ENCODE peak calls at places on chromosomes 2 and 18, in five cellular contexts. V, Q, Y, Z and O are unnamed samples. For H3K36me3 and H3K4me1, the result is how much of the 10 kb centered on the place peaks cover.

GRCh38 chr2:23363831-23364230 is 21.1 kb upstream of the KLHL29 start:
- DNase-seq in V (no peak), Q (no peak), Y (no peak), Z (no peak), O (no peak)

GRCh38 chr2:85853499-85854165 is 35.2 kb downstream of the ST3GAL5 start:
- DNase-seq in V (no peak), Q (peak), Y (no peak), Z (peak), O (peak)

GRCh38 chr18:29012364-29012763 is 835.4 kb upstream of the CDH2 start:
- DNase-seq in V (no peak), Q (no peak), Y (no peak), Z (no peak), O (no peak)

GRCh38 chr2:19747310-19748072 is 154.3 kb downstream of the TTC32 start:
- DNase-seq in V (no peak), Q (no peak), Y (no peak), Z (no peak), O (no peak)

GRCh38 chr2:23291274-23291673 is 93.7 kb upstream of the KLHL29 start:
- DNase-seq in V (no peak), Q (no peak), Y (no peak), Z (no peak), O (no peak)

GRCh38 chr2:196481323-196481695 is 158.2 kb upstream of the CCDC150 start:
- DNase-seq in V (no peak), Q (no peak), Y (no peak), Z (no peak), O (no peak)

GRCh38 chr2:3956892-3957291 is 253.5 kb downstream of the DCDC2C start:
- DNase-seq in V (no peak), Q (no peak), Y (no peak), Z (no peak), O (no peak)

GRCh38 chr2:176270100-176270750 is 983 bp downstream of the MTX2 start:
- DNase-seq in V (no peak), Q (no peak), Y (no peak), Z (no peak), O (no peak)

GRCh38 chr2:118738524-118739308 is 108.7 kb downstream of the EN1 start:
- DNase-seq in V (no peak), Q (no peak), Y (no peak), Z (peak), O (no peak)

GRCh38 chr2:136008205-136008865 is 22.9 kb upstream of the DARS1 start:
- DNase-seq in V (peak), Q (peak), Y (no peak), Z (no peak), O (peak)

GRCh38 chr18:45658756-45659155 is 43.5 kb downstream of the SLC14A2 start:
- DNase-seq in V (no peak), Q (no peak), Y (no peak), Z (peak), O (no peak)

GRCh38 chr18:11570770-11571169 is 38.6 kb upstream of the SLC35G4 start:
- DNase-seq in V (no peak), Q (no peak), Y (no peak), Z (no peak), O (no peak)

DNA sequence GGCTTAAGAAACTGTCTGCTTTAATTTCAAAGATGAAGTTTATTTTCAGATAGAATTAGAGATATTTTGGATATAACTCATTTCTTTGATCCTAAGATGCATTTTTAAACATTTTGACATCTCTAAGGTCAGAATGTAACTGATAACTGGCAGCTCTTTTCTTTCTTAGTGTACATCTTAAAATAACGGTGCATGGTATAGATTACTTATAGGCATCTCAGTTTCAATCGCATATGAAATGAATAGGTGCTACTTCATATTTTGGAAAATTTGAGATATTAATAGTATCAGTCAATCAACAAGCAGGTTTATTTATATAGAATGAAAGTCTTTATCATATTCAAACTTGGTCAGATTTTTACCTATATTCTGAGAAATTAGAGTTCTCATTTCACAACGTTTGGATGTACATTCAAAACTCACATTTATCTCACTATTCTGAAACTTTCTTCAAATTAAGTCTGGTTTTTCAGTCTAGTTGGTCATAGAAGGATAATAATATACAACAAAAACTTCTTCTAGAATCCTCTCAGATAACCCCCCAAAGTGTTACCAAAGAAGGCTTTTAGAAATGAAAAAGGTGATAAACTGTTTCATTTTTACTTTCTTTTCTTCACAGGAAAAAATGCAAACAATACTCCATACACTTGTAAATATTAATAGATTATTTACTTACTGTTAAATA is 122.8 kb upstream of the WDSUB1 start:
- DNase-seq in V (no peak), Q (no peak), Y (no peak), Z (no peak), O (no peak)
- H3K36me3 ChIP-seq in V (under half), Q (under half), Y (under half), Z (under half), O (under half)

DNA sequence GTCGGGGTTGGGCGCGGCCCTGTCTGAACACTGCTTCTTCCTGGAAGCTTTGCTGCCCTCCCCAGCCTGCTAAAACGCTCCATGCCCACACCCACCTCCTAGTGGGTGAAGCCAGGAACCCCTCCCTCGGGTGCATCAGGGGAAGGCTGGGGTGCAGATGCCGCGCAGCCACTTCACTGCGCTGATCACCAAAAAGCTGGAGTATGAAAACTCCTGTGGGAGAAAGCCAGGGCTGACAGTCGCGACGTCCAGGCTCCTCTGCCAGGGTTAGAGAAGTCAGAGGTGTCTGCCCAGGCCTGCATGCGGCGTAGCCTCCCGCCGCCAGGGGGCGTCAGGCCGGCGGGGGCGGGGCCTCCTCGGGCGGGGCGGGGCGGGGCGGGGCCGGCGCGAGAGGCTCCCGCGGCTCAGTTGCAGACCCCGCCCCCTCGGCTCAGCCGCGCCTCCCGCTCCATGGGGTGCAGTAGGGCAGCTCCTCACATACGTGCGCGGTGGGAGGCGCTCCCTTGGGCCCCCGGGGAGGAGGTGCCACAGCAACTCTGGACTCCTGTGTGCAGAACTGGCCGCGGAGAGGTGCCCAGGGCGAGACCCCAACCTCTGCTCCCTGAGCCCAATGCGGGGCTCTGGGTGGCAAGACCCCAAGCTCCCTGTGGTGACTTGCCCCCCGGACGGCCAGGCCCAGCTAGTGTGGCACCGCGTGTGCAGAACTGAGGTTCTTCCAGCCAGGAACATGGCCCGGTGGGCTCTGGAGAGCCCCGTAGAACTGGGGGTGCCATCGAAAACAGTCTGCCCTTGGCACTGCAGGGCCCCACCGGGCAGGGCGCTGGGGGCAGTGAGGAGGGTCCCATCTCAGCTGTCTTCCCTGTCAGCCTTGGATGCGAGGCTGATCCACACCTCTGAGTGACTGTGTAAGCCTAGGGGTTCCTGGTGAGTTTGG is 1.8 kb upstream of the RNPEPL1 start:
- DNase-seq in V (peak), Q (peak), Y (peak), Z (peak), O (peak)
- H3K4me1 ChIP-seq in V (half or more), Q (half or more), Y (under half), Z (under half), O (half or more)

DNA sequence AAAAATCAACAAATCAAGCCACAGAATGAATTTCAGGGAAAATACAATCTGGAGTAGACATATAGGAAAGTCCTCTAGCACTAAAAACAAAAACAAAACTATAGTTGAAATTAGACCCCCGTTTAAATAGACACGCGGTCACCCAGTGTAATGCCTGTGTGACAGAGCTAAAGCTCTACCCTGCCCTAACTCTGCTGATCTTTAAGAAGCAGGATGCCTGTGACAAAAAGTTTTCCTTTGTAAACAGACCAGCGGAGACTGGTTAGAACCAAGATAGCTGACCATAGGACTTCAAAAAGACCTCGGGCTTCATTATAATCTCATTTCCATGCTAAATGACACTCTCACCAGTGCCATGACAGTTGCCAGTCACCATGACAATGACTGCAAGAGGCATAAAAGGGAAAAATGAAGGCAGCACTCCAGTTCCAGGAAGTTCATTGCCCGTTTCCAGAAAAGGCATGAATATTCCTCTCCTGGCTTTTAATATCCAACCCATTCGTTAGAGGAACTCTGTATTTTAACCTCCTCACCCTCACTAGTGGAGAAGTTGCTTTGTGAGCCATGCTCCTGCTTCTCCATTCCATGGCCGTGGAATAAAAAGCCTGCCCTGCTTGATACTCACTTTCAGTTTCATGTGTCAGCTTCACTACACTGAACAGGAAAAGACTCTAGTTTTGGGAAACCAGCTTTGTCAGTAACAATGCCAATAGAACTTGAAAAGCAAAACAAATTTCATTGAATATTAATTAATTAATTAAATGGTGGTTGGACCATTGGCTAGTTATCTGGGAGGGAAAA is 157.1 kb upstream of the COPS8 start:
- DNase-seq in V (no peak), Q (no peak), Y (no peak), Z (peak), O (no peak)
- H3K4me3 ChIP-seq in V (peak), Q (peak), Y (no peak), Z (peak), O (peak)

GRCh38 chr2:73947412-73948018 is 20.8 kb downstream of the DGUOK start:
- DNase-seq in V (no peak), Q (no peak), Y (no peak), Z (no peak), O (no peak)
- H3K36me3 ChIP-seq in V (under half), Q (under half), Y (under half), Z (under half), O (under half)

DNA sequence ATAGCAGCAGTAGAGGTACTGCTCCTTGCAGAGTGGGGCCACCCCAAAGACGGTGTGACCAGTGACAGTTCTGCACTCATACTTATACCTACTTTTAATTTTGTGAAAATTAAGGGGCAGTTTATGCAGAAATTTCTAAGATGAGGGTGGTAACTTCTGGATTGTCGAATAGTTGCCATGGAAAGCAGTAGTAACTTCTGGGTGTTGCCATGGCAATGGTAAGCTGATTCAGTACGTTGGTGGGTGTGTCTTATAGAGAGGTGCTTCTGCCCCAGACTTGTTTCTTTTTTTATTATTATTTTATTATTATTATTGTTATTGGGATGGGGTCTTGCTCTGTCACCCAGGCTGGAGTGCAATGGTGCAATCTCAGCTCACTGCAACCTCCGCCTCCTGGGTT is 82.8 kb upstream of the L3MBTL4 start:
- DNase-seq in V (no peak), Q (no peak), Y (no peak), Z (no peak), O (no peak)
- H3K4me1 ChIP-seq in V (under half), Q (under half), Y (under half), Z (under half), O (under half)